ENCODE peak calls at places on chromosomes 6 and 20, in eight cellular contexts. S, T, H, X, B, U, J and M are unnamed samples.

GRCh38 chr6:16519265-16520242 is 241.7 kb downstream of the ATXN1 start:
- DNase-seq in H (no peak), J (no peak), X (no peak), S (peak), U (no peak), T (no peak), B (no peak), M (no peak)

GRCh38 chr6:168837231-168837903 is 396.4 kb downstream of the SMOC2 start:
- DNase-seq in B (no peak), X (no peak), J (no peak), S (peak), T (no peak), U (no peak), H (no peak), M (no peak)

GRCh38 chr20:47191074-47191673 is 165.3 kb downstream of the ZMYND8 start:
- DNase-seq in J (no peak), T (no peak), H (no peak), U (no peak), B (no peak), S (no peak), X (no peak), M (no peak)

GRCh38 chr6:134589512-134589911 is 271.6 kb upstream of the SGK1 start:
- DNase-seq in S (no peak), H (no peak), J (no peak), B (no peak), X (no peak), T (peak), U (no peak), M (no peak)

GRCh38 chr6:167735498-167736201 is 91.1 kb upstream of the AFDN start:
- DNase-seq in H (no peak), B (no peak), J (no peak), S (no peak), U (no peak), T (no peak), X (no peak), M (peak)

GRCh38 chr6:7727150-7727950 is 1.5 kb downstream of the BMP6 start:
- DNase-seq in U (peak), H (no peak), X (peak), S (peak), B (peak), T (peak), J (no peak), M (no peak)

GRCh38 chr6:136923116-136923953 is 1.2 kb downstream of the SLC35D3 start:
- DNase-seq in B (no peak), H (no peak), U (peak), X (no peak), T (no peak), S (peak), J (no peak), M (no peak)

GRCh38 chr20:36098364-36098763 is 56.2 kb upstream of the EPB41L1 start:
- DNase-seq in X (no peak), T (no peak), S (no peak), U (no peak), J (peak), H (no peak), B (no peak), M (no peak)

GRCh38 chr6:126947070-126947469 is 171.4 kb upstream of the RSPO3 start:
- DNase-seq in B (no peak), J (no peak), S (no peak), X (no peak), U (no peak), T (no peak), H (no peak), M (peak)

GRCh38 chr6:3176562-3177355 is 19.4 kb upstream of the TUBB2A start:
- DNase-seq in S (peak), J (no peak), H (no peak), T (peak), U (peak), B (no peak), X (peak), M (peak)

GRCh38 chr6:50842861-50843384 is 24.3 kb downstream of the TFAP2B start:
- DNase-seq in B (no peak), H (no peak), T (no peak), S (no peak), X (no peak), J (no peak), U (no peak), M (no peak)